ENCODE peak calls at places on chromosomes 16 and 17, in ten cellular contexts. One of them, this sample, is unnamed.

GRCh38 chr17:9232591-9233270 is 211.4 kb downstream of the NTN1 start:
- DNase-seq in AG04450: no peak
- DNase-seq in GM12878: no peak
- DNase-seq in A549: no peak
- DNase-seq in fibroblast of lung: no peak
- DNase-seq in thyroid gland: no peak
- DNase-seq in dorsolateral prefrontal cortex: no peak
- DNase-seq in thoracic aorta: no peak
- DNase-seq in cardiac muscle cell: no peak
- DNase-seq in CD4-positive, alpha-beta T cell: no peak
- DNase-seq in this sample: no peak

GRCh38 chr17:4407851-4408250 is 25.9 kb upstream of the SPNS3 start:
- DNase-seq in AG04450: no peak
- DNase-seq in GM12878: no peak
- DNase-seq in A549: no peak
- DNase-seq in fibroblast of lung: peak
- DNase-seq in thyroid gland: no peak
- DNase-seq in dorsolateral prefrontal cortex: no peak
- DNase-seq in thoracic aorta: no peak
- DNase-seq in cardiac muscle cell: peak
- DNase-seq in CD4-positive, alpha-beta T cell: no peak
- DNase-seq in this sample: peak

GRCh38 chr17:3532106-3532858 is 25.3 kb downstream of the TRPV3 start:
- DNase-seq in AG04450: no peak
- DNase-seq in GM12878: no peak
- DNase-seq in A549: no peak
- DNase-seq in fibroblast of lung: no peak
- DNase-seq in thyroid gland: no peak
- DNase-seq in dorsolateral prefrontal cortex: no peak
- DNase-seq in thoracic aorta: no peak
- DNase-seq in cardiac muscle cell: no peak
- DNase-seq in CD4-positive, alpha-beta T cell: no peak
- DNase-seq in this sample: no peak

GRCh38 chr17:78214706-78215061 is 631 bp downstream of the BIRC5 start:
- DNase-seq in AG04450: no peak
- DNase-seq in GM12878: no peak
- DNase-seq in A549: no peak
- DNase-seq in fibroblast of lung: no peak
- DNase-seq in thyroid gland: no peak
- DNase-seq in dorsolateral prefrontal cortex: no peak
- DNase-seq in thoracic aorta: no peak
- DNase-seq in cardiac muscle cell: no peak
- DNase-seq in CD4-positive, alpha-beta T cell: no peak
- DNase-seq in this sample: no peak

GRCh38 chr16:7509919-7510705 is 177.5 kb downstream of the RBFOX1 start:
- DNase-seq in AG04450: no peak
- DNase-seq in GM12878: no peak
- DNase-seq in A549: no peak
- DNase-seq in fibroblast of lung: no peak
- DNase-seq in thyroid gland: no peak
- DNase-seq in dorsolateral prefrontal cortex: no peak
- DNase-seq in thoracic aorta: no peak
- DNase-seq in cardiac muscle cell: no peak
- DNase-seq in CD4-positive, alpha-beta T cell: no peak
- DNase-seq in this sample: no peak

GRCh38 chr17:9890124-9890523 is 14.9 kb downstream of the RCVRN start:
- DNase-seq in AG04450: no peak
- DNase-seq in GM12878: no peak
- DNase-seq in A549: peak
- DNase-seq in fibroblast of lung: no peak
- DNase-seq in thyroid gland: no peak
- DNase-seq in dorsolateral prefrontal cortex: no peak
- DNase-seq in thoracic aorta: no peak
- DNase-seq in cardiac muscle cell: peak
- DNase-seq in CD4-positive, alpha-beta T cell: no peak
- DNase-seq in this sample: no peak

GRCh38 chr17:12722282-12722681 is 56.6 kb downstream of the MYOCD start:
- DNase-seq in AG04450: no peak
- DNase-seq in GM12878: no peak
- DNase-seq in A549: no peak
- DNase-seq in fibroblast of lung: no peak
- DNase-seq in thyroid gland: no peak
- DNase-seq in dorsolateral prefrontal cortex: no peak
- DNase-seq in thoracic aorta: no peak
- DNase-seq in cardiac muscle cell: no peak
- DNase-seq in CD4-positive, alpha-beta T cell: no peak
- DNase-seq in this sample: no peak

GRCh38 chr16:88772871-88773811 is 11.9 kb downstream of the PIEZO1 start:
- DNase-seq in AG04450: peak
- DNase-seq in GM12878: no peak
- DNase-seq in A549: no peak
- DNase-seq in fibroblast of lung: peak
- DNase-seq in thyroid gland: no peak
- DNase-seq in dorsolateral prefrontal cortex: no peak
- DNase-seq in thoracic aorta: no peak
- DNase-seq in cardiac muscle cell: peak
- DNase-seq in CD4-positive, alpha-beta T cell: no peak
- DNase-seq in this sample: peak

GRCh38 chr16:65214196-65214595 is 92.3 kb upstream of the CDH11 start:
- DNase-seq in AG04450: no peak
- DNase-seq in GM12878: no peak
- DNase-seq in A549: no peak
- DNase-seq in fibroblast of lung: no peak
- DNase-seq in thyroid gland: no peak
- DNase-seq in dorsolateral prefrontal cortex: no peak
- DNase-seq in thoracic aorta: no peak
- DNase-seq in cardiac muscle cell: peak
- DNase-seq in CD4-positive, alpha-beta T cell: no peak
- DNase-seq in this sample: no peak

GRCh38 chr17:77863814-77864161 is 94.7 kb upstream of the TNRC6C start:
- DNase-seq in AG04450: no peak
- DNase-seq in GM12878: no peak
- DNase-seq in A549: no peak
- DNase-seq in fibroblast of lung: peak
- DNase-seq in thyroid gland: no peak
- DNase-seq in dorsolateral prefrontal cortex: no peak
- DNase-seq in thoracic aorta: no peak
- DNase-seq in cardiac muscle cell: peak
- DNase-seq in CD4-positive, alpha-beta T cell: no peak
- DNase-seq in this sample: no peak

GRCh38 chr17:48051706-48052486 is 3.7 kb downstream of the NFE2L1 start:
- DNase-seq in AG04450: no peak
- DNase-seq in GM12878: no peak
- DNase-seq in A549: no peak
- DNase-seq in fibroblast of lung: peak
- DNase-seq in thyroid gland: peak
- DNase-seq in dorsolateral prefrontal cortex: no peak
- DNase-seq in thoracic aorta: peak
- DNase-seq in cardiac muscle cell: peak
- DNase-seq in CD4-positive, alpha-beta T cell: no peak
- DNase-seq in this sample: peak

GRCh38 chr17:81383504-81384421 is 11.5 kb upstream of the BAHCC1 start:
- DNase-seq in AG04450: no peak
- DNase-seq in GM12878: no peak
- DNase-seq in A549: no peak
- DNase-seq in fibroblast of lung: no peak
- DNase-seq in thyroid gland: no peak
- DNase-seq in dorsolateral prefrontal cortex: no peak
- DNase-seq in thoracic aorta: no peak
- DNase-seq in cardiac muscle cell: no peak
- DNase-seq in CD4-positive, alpha-beta T cell: no peak
- DNase-seq in this sample: no peak

GRCh38 chr17:34443832-34444469 is 80.9 kb upstream of the CCL1 start:
- DNase-seq in AG04450: no peak
- DNase-seq in GM12878: no peak
- DNase-seq in A549: peak
- DNase-seq in fibroblast of lung: no peak
- DNase-seq in thyroid gland: no peak
- DNase-seq in dorsolateral prefrontal cortex: no peak
- DNase-seq in thoracic aorta: no peak
- DNase-seq in cardiac muscle cell: no peak
- DNase-seq in CD4-positive, alpha-beta T cell: no peak
- DNase-seq in this sample: no peak

GRCh38 chr16:75947626-75948239 is 221.4 kb upstream of the CPHXL start:
- DNase-seq in AG04450: no peak
- DNase-seq in GM12878: no peak
- DNase-seq in A549: no peak
- DNase-seq in fibroblast of lung: no peak
- DNase-seq in thyroid gland: no peak
- DNase-seq in dorsolateral prefrontal cortex: no peak
- DNase-seq in thoracic aorta: no peak
- DNase-seq in cardiac muscle cell: no peak
- DNase-seq in CD4-positive, alpha-beta T cell: no peak
- DNase-seq in this sample: no peak

GRCh38 chr17:76841776-76842405 is 26.3 kb upstream of the MGAT5B start:
- DNase-seq in AG04450: no peak
- DNase-seq in GM12878: no peak
- DNase-seq in A549: peak
- DNase-seq in fibroblast of lung: no peak
- DNase-seq in thyroid gland: no peak
- DNase-seq in dorsolateral prefrontal cortex: no peak
- DNase-seq in thoracic aorta: no peak
- DNase-seq in cardiac muscle cell: no peak
- DNase-seq in CD4-positive, alpha-beta T cell: no peak
- DNase-seq in this sample: no peak

GRCh38 chr17:80923211-80924110 is 68.2 kb upstream of the CHMP6 start:
- DNase-seq in AG04450: no peak
- DNase-seq in GM12878: no peak
- DNase-seq in A549: no peak
- DNase-seq in fibroblast of lung: no peak
- DNase-seq in thyroid gland: no peak
- DNase-seq in dorsolateral prefrontal cortex: peak
- DNase-seq in thoracic aorta: no peak
- DNase-seq in cardiac muscle cell: no peak
- DNase-seq in CD4-positive, alpha-beta T cell: no peak
- DNase-seq in this sample: no peak

GRCh38 chr17:67576471-67576870 is 141.3 kb upstream of the NOL11 start:
- DNase-seq in AG04450: no peak
- DNase-seq in GM12878: no peak
- DNase-seq in A549: no peak
- DNase-seq in fibroblast of lung: no peak
- DNase-seq in thyroid gland: no peak
- DNase-seq in dorsolateral prefrontal cortex: no peak
- DNase-seq in thoracic aorta: no peak
- DNase-seq in cardiac muscle cell: no peak
- DNase-seq in CD4-positive, alpha-beta T cell: no peak
- DNase-seq in this sample: no peak

GRCh38 chr16:12064291-12064690 is 87.8 kb downstream of the SNX29 start:
- DNase-seq in AG04450: no peak
- DNase-seq in GM12878: no peak
- DNase-seq in A549: no peak
- DNase-seq in fibroblast of lung: no peak
- DNase-seq in thyroid gland: no peak
- DNase-seq in dorsolateral prefrontal cortex: no peak
- DNase-seq in thoracic aorta: no peak
- DNase-seq in cardiac muscle cell: no peak
- DNase-seq in CD4-positive, alpha-beta T cell: no peak
- DNase-seq in this sample: no peak
- H3K27ac ChIP-seq in AG04450: no peak
- H3K27ac ChIP-seq in GM12878: no peak
- H3K27ac ChIP-seq in A549: no peak
- H3K27ac ChIP-seq in fibroblast of lung: no peak
- H3K27ac ChIP-seq in thyroid gland: no peak
- H3K27ac ChIP-seq in dorsolateral prefrontal cortex: no peak
- H3K27ac ChIP-seq in thoracic aorta: peak
- H3K27ac ChIP-seq in cardiac muscle cell: no peak
- H3K27ac ChIP-seq in CD4-positive, alpha-beta T cell: no peak
- H3K27ac ChIP-seq in this sample: no peak

DNA sequence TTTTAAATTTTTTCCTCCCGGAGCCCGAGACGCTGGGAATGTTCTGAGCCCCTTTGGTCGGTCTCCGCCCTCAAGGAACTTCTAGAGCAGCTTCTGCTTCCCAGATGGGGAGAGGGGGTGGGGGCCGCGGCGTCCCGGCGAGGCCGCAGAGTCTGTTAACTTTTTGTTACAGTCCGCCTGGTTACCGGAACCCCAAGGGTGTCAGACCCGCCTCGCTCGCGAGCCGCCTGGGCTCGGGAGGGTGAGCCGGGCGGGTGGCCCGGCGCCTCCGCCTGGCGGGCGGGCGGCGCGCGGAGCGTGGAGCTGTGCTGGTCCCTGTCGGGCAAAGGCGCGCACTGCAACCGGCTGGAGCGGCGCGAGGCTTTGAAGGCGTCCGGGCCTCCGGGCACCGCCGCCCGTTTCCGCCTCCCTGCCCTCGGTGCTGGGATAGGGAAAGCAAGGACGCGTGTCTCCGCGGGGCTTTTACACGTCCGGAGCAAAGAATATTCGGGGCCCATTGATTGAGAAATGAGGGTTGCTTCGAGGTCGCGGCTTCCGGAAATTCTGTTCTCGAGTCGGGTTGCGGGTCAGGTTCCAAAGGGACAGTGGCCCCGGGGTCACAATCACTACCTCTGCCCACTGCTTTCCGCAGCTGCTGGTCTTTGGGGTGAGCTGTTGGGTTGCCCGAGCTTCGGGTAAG is 1.7 kb downstream of the HS3ST3B1 start:
- DNase-seq in AG04450: peak
- DNase-seq in GM12878: no peak
- DNase-seq in A549: peak
- DNase-seq in fibroblast of lung: peak
- DNase-seq in thyroid gland: peak
- DNase-seq in dorsolateral prefrontal cortex: peak
- DNase-seq in thoracic aorta: no peak
- DNase-seq in cardiac muscle cell: peak
- DNase-seq in CD4-positive, alpha-beta T cell: peak
- DNase-seq in this sample: peak
- TF ChIP-seq CTCF in AG04450: peak
- TF ChIP-seq CTCF in GM12878: peak
- TF ChIP-seq CTCF in A549: peak
- TF ChIP-seq CTCF in fibroblast of lung: peak
- TF ChIP-seq CTCF in thyroid gland: peak
- TF ChIP-seq CTCF in dorsolateral prefrontal cortex: peak
- TF ChIP-seq CTCF in thoracic aorta: peak
- TF ChIP-seq CTCF in cardiac muscle cell: peak
- TF ChIP-seq CTCF in CD4-positive, alpha-beta T cell: peak
- TF ChIP-seq CTCF in this sample: peak

GRCh38 chr17:64149196-64149595 is 19.3 kb upstream of the ERN1 start:
- DNase-seq in AG04450: no peak
- DNase-seq in GM12878: no peak
- DNase-seq in A549: no peak
- DNase-seq in fibroblast of lung: no peak
- DNase-seq in thyroid gland: no peak
- DNase-seq in dorsolateral prefrontal cortex: no peak
- DNase-seq in thoracic aorta: no peak
- DNase-seq in cardiac muscle cell: no peak
- DNase-seq in CD4-positive, alpha-beta T cell: no peak
- DNase-seq in this sample: peak
- H3K27ac ChIP-seq in AG04450: no peak
- H3K27ac ChIP-seq in GM12878: no peak
- H3K27ac ChIP-seq in A549: peak
- H3K27ac ChIP-seq in fibroblast of lung: no peak
- H3K27ac ChIP-seq in thyroid gland: no peak
- H3K27ac ChIP-seq in dorsolateral prefrontal cortex: peak
- H3K27ac ChIP-seq in thoracic aorta: no peak
- H3K27ac ChIP-seq in cardiac muscle cell: no peak
- H3K27ac ChIP-seq in CD4-positive, alpha-beta T cell: no peak
- H3K27ac ChIP-seq in this sample: peak

DNA sequence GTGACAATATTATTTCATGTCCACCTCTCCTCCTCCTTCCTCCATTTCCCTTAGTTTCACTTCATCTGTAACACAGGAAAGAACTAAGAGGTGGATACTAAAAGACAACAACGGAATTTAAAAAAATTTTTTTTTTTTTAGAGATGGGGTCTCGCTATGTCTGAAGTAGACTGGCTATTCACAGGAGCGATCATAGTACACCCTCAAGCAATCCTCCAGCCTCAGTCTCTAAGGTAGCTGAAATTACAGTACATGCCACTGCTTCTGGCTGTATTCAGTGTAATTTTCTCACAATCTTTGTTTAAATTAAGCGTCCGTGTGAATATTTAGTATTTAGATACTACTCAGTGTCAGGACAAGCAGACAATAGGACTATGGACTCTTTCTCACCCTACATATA is 35.6 kb downstream of the FBXL20 start:
- DNase-seq in AG04450: no peak
- DNase-seq in GM12878: no peak
- DNase-seq in A549: no peak
- DNase-seq in fibroblast of lung: no peak
- DNase-seq in thyroid gland: no peak
- DNase-seq in dorsolateral prefrontal cortex: no peak
- DNase-seq in thoracic aorta: no peak
- DNase-seq in cardiac muscle cell: no peak
- DNase-seq in CD4-positive, alpha-beta T cell: no peak
- DNase-seq in this sample: no peak
- TF ChIP-seq CTCF in AG04450: no peak
- TF ChIP-seq CTCF in GM12878: no peak
- TF ChIP-seq CTCF in A549: no peak
- TF ChIP-seq CTCF in fibroblast of lung: no peak
- TF ChIP-seq CTCF in thyroid gland: no peak
- TF ChIP-seq CTCF in dorsolateral prefrontal cortex: no peak
- TF ChIP-seq CTCF in thoracic aorta: no peak
- TF ChIP-seq CTCF in cardiac muscle cell: no peak
- TF ChIP-seq CTCF in CD4-positive, alpha-beta T cell: no peak
- TF ChIP-seq CTCF in this sample: no peak